ENCODE peak calls at places on chromosomes 6 and 20, in six cellular contexts. M, I, O, V, S and K are unnamed samples.

GRCh38 chr6:155402656-155403304 is 52.9 kb downstream of the NOX3 start:
- DNase-seq in V (no peak), O (no peak), M (no peak), I (no peak), S (no peak), K (no peak)

GRCh38 chr6:86535141-86535540 is 402.2 kb upstream of the HTR1E start:
- DNase-seq in V (no peak), I (no peak), M (no peak), O (no peak), S (no peak), K (no peak)

GRCh38 chr6:116562614-116563013 is 8.7 kb upstream of the RWDD1 start:
- DNase-seq in V (no peak), I (no peak), S (no peak), O (no peak), M (no peak), K (no peak)

GRCh38 chr20:36544134-36545018 is 3.1 kb downstream of the MYL9 start:
- DNase-seq in I (no peak), S (peak), V (no peak), O (peak), M (peak), K (peak)

GRCh38 chr6:12472601-12473038 is 182.5 kb downstream of the EDN1 start:
- DNase-seq in I (no peak), M (peak), S (peak), V (no peak), O (peak), K (no peak)

GRCh38 chr20:36712775-36713174 is 33.1 kb downstream of the NDRG3 start:
- DNase-seq in O (no peak), V (no peak), I (no peak), M (no peak), S (no peak), K (no peak)

GRCh38 chr20:37393196-37393862 is 47.4 kb downstream of the SRC start:
- DNase-seq in S (no peak), I (peak), M (no peak), V (no peak), O (no peak), K (no peak)

GRCh38 chr6:166955121-166955864 is 1.1 kb downstream of the RNASET2 start:
- DNase-seq in S (no peak), M (no peak), V (no peak), I (no peak), O (no peak), K (no peak)

GRCh38 chr6:27177454-27178000 is 70.0 kb upstream of the PRSS16 start:
- DNase-seq in I (peak), M (peak), S (peak), O (peak), V (no peak), K (peak)

GRCh38 chr20:45983279-45983743 is 11.3 kb upstream of the ZNF335 start:
- DNase-seq in V (no peak), I (no peak), O (no peak), S (no peak), M (no peak), K (no peak)

DNA sequence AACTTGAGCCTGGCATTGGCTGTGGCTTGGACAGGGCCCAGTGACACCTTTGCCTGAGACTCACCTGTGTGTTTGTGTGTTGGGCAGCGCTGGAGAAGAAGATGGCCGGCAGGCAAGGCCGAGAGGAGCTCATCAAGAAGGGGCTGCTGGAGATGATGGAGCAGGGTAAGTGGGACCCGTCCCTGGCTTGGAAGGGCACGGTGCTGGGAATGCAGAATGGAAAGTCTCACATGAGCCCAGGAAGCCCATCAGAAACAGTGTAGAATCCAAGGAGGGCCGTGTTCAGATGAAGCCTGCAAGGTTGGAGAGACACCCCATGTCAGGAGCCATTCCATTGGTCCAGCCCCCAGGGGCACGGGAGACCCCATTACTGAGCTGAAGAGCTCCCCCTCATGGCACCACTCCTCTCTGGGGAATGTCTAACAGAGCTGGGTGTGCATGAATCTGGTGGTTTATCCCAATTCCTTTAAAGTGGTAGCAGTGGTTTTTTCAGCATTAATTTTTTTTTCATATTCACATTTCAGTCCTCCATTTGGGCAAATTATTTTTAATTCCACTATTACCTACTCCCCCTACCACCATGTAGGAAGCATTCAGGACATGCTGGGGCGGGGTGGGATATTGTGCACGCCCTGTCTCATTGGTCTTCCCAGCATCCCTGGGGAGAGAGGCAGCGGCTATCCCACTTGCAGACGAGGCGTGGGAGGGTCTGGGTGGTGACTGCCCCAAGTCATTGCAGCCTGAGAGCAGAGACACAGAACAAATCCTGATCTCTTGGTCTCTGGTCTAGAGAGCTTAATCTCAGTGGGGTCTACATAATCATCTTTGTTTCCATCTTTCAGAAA is 143.6 kb downstream of the PHACTR3 start:
- DNase-seq in O (no peak), V (no peak), I (no peak), S (no peak), M (no peak), K (no peak)
- TF ChIP-seq CTCF in O (no peak), V (no peak), I (no peak), S (no peak), M (no peak), K (no peak)

GRCh38 chr6:53646606-53647005 is 18.9 kb downstream of the KLHL31 start:
- DNase-seq in M (no peak), S (no peak), I (no peak), V (no peak), O (no peak), K (no peak)

GRCh38 chr6:53651149-53651763 is 14.3 kb downstream of the KLHL31 start:
- DNase-seq in I (no peak), V (no peak), O (peak), M (peak), S (peak), K (peak)

GRCh38 chr6:53648571-53648970 is 17.0 kb downstream of the KLHL31 start:
- DNase-seq in M (no peak), V (no peak), I (no peak), O (no peak), S (peak), K (no peak)

GRCh38 chr6:53645850-53646249 is 19.7 kb downstream of the KLHL31 start:
- DNase-seq in O (no peak), M (no peak), I (no peak), S (no peak), V (no peak), K (no peak)

DNA sequence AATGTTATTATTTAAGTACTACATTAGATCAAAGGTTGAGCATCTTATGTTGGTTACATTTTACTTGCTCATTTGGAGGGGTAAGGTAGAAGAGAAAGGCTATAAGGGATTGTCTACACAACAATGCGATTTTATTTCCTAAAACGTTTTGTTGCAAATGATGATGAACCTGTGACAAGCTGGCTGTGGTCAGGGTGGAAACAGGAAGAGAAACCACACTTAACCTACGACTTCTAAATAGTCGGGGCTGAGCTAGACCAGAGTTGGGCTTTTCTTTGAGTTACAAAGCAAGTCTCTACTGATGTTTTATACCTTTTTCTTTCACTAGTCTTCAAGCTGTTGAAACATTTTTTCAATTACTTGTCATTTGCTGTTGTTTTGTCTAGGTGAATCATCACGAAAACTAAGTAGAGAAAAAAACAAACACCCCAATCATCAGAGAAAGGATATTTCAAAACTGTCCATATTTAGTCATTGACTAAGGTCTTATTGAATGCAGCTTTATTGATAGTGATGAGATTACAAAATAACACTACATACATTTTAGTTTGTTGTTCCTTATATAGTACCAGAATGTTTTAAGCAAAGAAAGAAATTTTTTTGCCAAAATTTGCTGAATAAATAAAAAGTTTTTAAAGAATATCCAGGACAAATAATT is 18.0 kb downstream of the KLHL31 start:
- DNase-seq in V (no peak), S (no peak), O (no peak), M (no peak), I (no peak), K (no peak)
- H3K27ac ChIP-seq in V (no peak), S (no peak), O (no peak), M (no peak), I (no peak), K (no peak)

DNA sequence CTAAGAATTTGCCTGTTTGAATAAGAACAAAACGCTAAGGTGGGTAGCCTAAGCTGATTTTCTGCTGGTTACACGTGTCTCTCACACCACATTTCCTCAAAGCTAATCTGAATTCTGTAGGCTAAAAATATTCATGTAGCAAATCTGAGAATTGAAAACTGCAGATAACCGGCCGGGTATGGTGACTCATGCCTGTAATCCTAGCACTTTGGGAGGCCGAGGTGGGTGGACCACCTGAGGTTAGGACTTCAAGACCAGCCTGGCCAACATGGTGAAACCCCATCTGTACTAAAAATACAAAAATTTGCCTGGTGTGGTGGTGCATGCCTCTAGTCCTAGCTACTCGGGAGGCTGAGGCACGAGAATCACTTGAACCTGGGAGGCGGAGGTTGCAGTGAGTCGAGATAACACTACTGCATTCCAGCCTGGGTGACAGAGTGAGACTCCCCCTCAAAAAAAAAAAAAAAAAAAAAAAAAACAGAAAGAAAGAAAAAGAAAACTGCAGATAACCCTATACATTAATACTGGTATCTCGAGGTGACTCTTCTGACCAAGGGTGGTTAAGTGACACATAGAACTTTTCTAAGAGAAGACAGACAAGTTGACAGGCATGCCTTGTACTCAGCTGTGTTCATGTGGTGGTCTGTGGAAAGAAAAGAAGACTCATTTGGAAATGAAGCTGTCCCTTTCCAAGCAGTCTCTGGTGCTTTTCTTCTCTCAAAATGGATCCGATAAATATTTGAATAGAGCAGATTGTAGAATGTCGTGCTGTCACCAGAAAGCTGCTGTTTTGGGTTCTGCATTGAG is 24.7 kb upstream of the ASXL1 start:
- DNase-seq in V (no peak), O (no peak), M (no peak), S (no peak), I (no peak), K (no peak)
- H3K4me3 ChIP-seq in V (no peak), O (no peak), M (no peak), S (no peak), I (no peak), K (no peak)

DNA sequence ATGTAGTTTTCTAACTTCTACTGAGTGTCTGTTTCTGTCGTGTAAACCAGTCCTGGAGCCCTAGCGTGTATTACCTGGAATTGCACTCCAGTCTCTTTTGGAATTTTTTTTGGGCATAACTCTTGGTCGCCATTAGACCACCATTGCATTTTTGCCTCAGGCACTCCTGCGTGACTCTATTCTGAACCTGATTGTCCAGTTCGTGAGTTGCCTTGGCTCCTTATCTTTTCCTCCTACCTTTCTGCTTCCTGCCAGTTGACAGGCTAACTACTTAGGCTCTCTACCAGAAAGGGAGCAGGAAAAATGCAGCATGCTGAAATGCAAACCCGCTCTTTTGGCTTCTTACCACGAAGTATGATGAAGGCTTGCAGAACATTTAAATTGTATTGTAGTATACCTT is 490.9 kb upstream of the SOX4 start:
- DNase-seq in V (no peak), I (no peak), O (no peak), M (no peak), S (no peak), K (no peak)
- TF ChIP-seq CTCF in V (no peak), I (no peak), O (no peak), M (no peak), S (no peak), K (no peak)

GRCh38 chr20:63187338-63188158 is 28.4 kb downstream of the YTHDF1 start:
- DNase-seq in S (no peak), I (no peak), M (no peak), O (no peak), V (no peak), K (no peak)

GRCh38 chr20:63186084-63186483 is 29.8 kb downstream of the YTHDF1 start:
- DNase-seq in I (no peak), S (no peak), M (no peak), O (no peak), V (no peak), K (no peak)

GRCh38 chr20:63186528-63187316 is 29.2 kb downstream of the YTHDF1 start:
- DNase-seq in S (no peak), M (no peak), O (no peak), V (no peak), I (no peak), K (no peak)

GRCh38 chr20:63183422-63184146 is 32.3 kb downstream of the YTHDF1 start:
- DNase-seq in V (no peak), S (no peak), M (no peak), I (no peak), O (peak), K (no peak)

DNA sequence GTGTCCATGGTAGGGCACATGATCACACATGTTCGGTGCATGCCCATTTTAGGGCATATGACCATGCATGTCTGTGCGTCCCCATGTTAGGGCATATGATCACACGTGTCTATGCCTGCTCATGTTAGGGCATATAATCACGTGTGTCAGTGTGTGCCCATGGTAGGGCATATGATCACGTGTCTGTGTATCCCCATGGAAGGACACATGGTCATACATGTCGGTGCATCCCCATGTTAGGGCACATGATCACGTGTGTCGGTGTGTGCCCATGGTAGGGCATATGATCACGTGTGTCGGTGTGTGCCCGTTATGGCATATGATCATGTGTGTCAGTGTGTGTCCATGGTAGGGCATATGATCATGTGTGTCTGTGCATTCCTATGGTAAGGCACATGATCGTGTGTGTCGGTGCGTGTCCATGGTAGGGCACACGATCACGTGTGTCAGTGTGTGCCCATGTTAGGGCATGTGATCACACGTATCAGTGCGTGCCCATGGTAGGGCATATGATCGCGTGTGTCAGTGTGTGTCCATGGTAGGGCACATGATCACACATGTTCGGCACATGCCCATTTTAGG is 30.6 kb downstream of the YTHDF1 start:
- DNase-seq in M (no peak), O (no peak), S (no peak), I (no peak), V (no peak), K (no peak)
- H3K27ac ChIP-seq in M (no peak), O (no peak), S (no peak), I (no peak), V (no peak), K (no peak)

GRCh38 chr6:30100585-30101422 is 12.1 kb downstream of the TRIM31 start:
- DNase-seq in S (no peak), M (no peak), O (no peak), I (peak), V (no peak), K (peak)

GRCh38 chr6:30101423-30101938 is 11.4 kb downstream of the TRIM31 start:
- DNase-seq in I (no peak), V (no peak), S (no peak), O (no peak), M (no peak), K (no peak)

GRCh38 chr6:30102701-30103629 is 9.9 kb downstream of the TRIM31 start:
- DNase-seq in V (peak), I (peak), M (peak), S (peak), O (peak), K (peak)

GRCh38 chr6:30103630-30104179 is 9.2 kb downstream of the TRIM31 start:
- DNase-seq in V (no peak), S (no peak), M (no peak), O (no peak), I (no peak), K (no peak)

GRCh38 chr6:30101939-30102700 is 10.8 kb downstream of the TRIM31 start:
- DNase-seq in S (peak), M (peak), I (peak), V (peak), O (peak), K (peak)
- H3K4me3 ChIP-seq in S (peak), M (peak), I (peak), V (peak), O (peak), K (peak)

GRCh38 chr6:17865243-17865642 is 122.2 kb downstream of the KIF13A start:
- DNase-seq in M (peak), S (peak), O (no peak), I (no peak), V (no peak), K (no peak)
- TF ChIP-seq CTCF in M (no peak), S (no peak), O (no peak), I (no peak), V (no peak), K (no peak)

GRCh38 chr20:25038591-25039015 is 19.3 kb downstream of the ACSS1 start:
- DNase-seq in S (no peak), M (no peak), O (no peak), V (no peak), I (no peak), K (peak)

GRCh38 chr20:25038103-25038410 is 19.9 kb downstream of the ACSS1 start:
- DNase-seq in O (no peak), M (no peak), S (no peak), V (no peak), I (no peak), K (no peak)

GRCh38 chr20:25037288-25038102 is 20.4 kb downstream of the ACSS1 start:
- DNase-seq in M (no peak), V (no peak), O (no peak), I (no peak), S (no peak), K (no peak)

GRCh38 chr20:25035924-25036323 is 22.0 kb downstream of the ACSS1 start:
- DNase-seq in S (no peak), O (no peak), I (no peak), V (no peak), M (no peak), K (no peak)

DNA sequence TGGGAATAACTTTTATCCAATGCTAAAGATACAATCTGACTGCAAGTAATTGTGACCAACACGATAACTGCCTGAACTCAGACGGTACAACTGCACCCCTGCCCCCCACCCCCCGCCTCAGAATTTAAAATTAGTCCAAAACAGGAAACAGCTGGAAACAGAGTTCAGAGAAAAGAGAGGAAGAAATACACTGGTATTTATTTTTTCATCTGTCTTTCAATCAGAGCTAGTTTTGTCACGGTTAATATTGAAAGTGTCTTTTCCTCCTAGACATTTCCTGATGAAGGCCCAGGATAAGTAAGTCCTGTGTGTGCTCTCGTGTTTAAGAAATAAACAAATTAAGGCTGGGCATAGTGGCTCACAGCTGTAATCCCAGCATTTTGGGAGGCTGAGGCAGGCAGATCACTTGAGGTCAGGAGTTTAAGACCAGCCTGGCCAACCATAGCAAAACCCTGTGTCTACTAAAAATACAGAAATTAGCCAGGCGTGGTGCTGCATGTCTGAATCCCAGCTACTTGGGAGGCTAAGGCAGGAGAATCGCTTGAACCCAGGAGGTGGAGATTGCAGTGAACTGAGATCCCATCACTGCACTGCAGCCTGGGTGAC is 21.5 kb downstream of the ACSS1 start:
- DNase-seq in O (no peak), V (no peak), M (no peak), S (no peak), I (no peak), K (no peak)
- H3K27ac ChIP-seq in O (no peak), V (peak), M (peak), S (no peak), I (peak), K (no peak)

GRCh38 chr6:36734486-36735060 is 36.9 kb downstream of the RAB44 start:
- DNase-seq in O (no peak), M (no peak), I (peak), S (no peak), V (no peak), K (no peak)

GRCh38 chr6:36738108-36738507 is 40.5 kb downstream of the RAB44 start:
- DNase-seq in S (no peak), M (no peak), I (no peak), O (no peak), V (no peak), K (no peak)

GRCh38 chr6:36733300-36733699 is 35.7 kb downstream of the RAB44 start:
- DNase-seq in M (no peak), O (no peak), V (no peak), I (peak), S (no peak), K (no peak)

GRCh38 chr6:36737043-36737785 is 39.6 kb downstream of the RAB44 start:
- DNase-seq in O (no peak), V (no peak), I (no peak), M (no peak), S (no peak), K (no peak)

GRCh38 chr6:36735110-36735971 is 37.7 kb downstream of the RAB44 start:
- DNase-seq in S (peak), O (peak), M (peak), I (peak), V (peak), K (peak)
- H3K4me3 ChIP-seq in S (no peak), O (peak), M (peak), I (peak), V (peak), K (no peak)